ENCODE peak calls at places on chromosomes 3 and 15, in eight cellular contexts. O is adrenal gland, I is tibial nerve, J is RWPE1, P is colonic mucosa, U is ovary, X is psoas muscle, G is AG04450. N is an unnamed sample.

GRCh38 chr15:70247281-70247680 is 149.6 kb upstream of the TLE3 start:
- DNase-seq in O (peak), I (no peak), J (no peak), P (no peak), U (peak), X (no peak), G (no peak), N (no peak)

GRCh38 chr15:73981761-73982222 is 10.3 kb downstream of the STOML1 start:
- DNase-seq in O (no peak), I (no peak), J (no peak), P (no peak), U (no peak), X (no peak), G (no peak), N (no peak)

GRCh38 chr3:13828501-13828900 is 51.4 kb downstream of the WNT7A start:
- DNase-seq in O (no peak), I (no peak), J (no peak), P (no peak), U (no peak), X (peak), G (no peak), N (no peak)

GRCh38 chr3:138078096-138078495 is 37.3 kb downstream of the DZIP1L start:
- DNase-seq in O (no peak), I (no peak), J (peak), P (no peak), U (no peak), X (no peak), G (no peak), N (no peak)

GRCh38 chr3:12750658-12751071 is 8.4 kb downstream of the TMEM40 start:
- DNase-seq in O (no peak), I (no peak), J (no peak), P (no peak), U (no peak), X (no peak), G (no peak), N (no peak)

GRCh38 chr3:195916991-195917390 is 8.6 kb upstream of the TNK2 start:
- DNase-seq in O (no peak), I (no peak), J (no peak), P (no peak), U (no peak), X (peak), G (no peak), N (no peak)

GRCh38 chr3:15263926-15264325 is 57.9 kb downstream of the CAPN7 start:
- DNase-seq in O (peak), I (no peak), J (no peak), P (no peak), U (no peak), X (no peak), G (no peak), N (no peak)

GRCh38 chr3:194957743-194958240 is 272.1 kb downstream of the FAM43A start:
- DNase-seq in O (no peak), I (no peak), J (no peak), P (no peak), U (no peak), X (no peak), G (no peak), N (no peak)

GRCh38 chr3:33889394-33890039 is 91.1 kb downstream of the PDCD6IP start:
- DNase-seq in O (no peak), I (no peak), J (no peak), P (no peak), U (no peak), X (no peak), G (no peak), N (no peak)

GRCh38 chr15:38042707-38043445 is 108.4 kb downstream of the TMCO5A start:
- DNase-seq in O (peak), I (no peak), J (no peak), P (peak), U (peak), X (no peak), G (no peak), N (no peak)

GRCh38 chr15:62498711-62499110 is 333.6 kb upstream of the C2CD4B start:
- DNase-seq in O (no peak), I (no peak), J (no peak), P (no peak), U (no peak), X (no peak), G (no peak), N (no peak)

GRCh38 chr3:150252462-150252861 is 155.6 kb upstream of the TSC22D2 start:
- DNase-seq in O (no peak), I (no peak), J (no peak), P (no peak), U (no peak), X (no peak), G (no peak), N (no peak)

GRCh38 chr3:150870406-150870805 is 34.8 kb downstream of the MINDY4B start:
- DNase-seq in O (no peak), I (no peak), J (no peak), P (no peak), U (no peak), X (no peak), G (no peak), N (no peak)

GRCh38 chr15:51726302-51727073 is 11.0 kb downstream of the LYSMD2 start:
- DNase-seq in O (peak), I (no peak), J (peak), P (peak), U (peak), X (peak), G (peak), N (peak)

GRCh38 chr3:73774645-73775044 is 149.9 kb upstream of the PDZRN3 start:
- DNase-seq in O (no peak), I (no peak), J (no peak), P (no peak), U (no peak), X (no peak), G (no peak), N (no peak)

GRCh38 chr3:170410428-170411029 is 8.1 kb upstream of the CLDN11 start:
- DNase-seq in O (no peak), I (no peak), J (peak), P (no peak), U (no peak), X (no peak), G (no peak), N (no peak)

GRCh38 chr3:53342353-53342752 is 5.0 kb downstream of the DCP1A start:
- DNase-seq in O (peak), I (no peak), J (no peak), P (peak), U (no peak), X (no peak), G (no peak), N (no peak)

GRCh38 chr3:129983561-129983960 is 9.0 kb downstream of the TRH start:
- DNase-seq in O (no peak), I (no peak), J (no peak), P (no peak), U (no peak), X (no peak), G (no peak), N (no peak)

GRCh38 chr3:86949850-86950249 is 41.1 kb downstream of the VGLL3 start:
- DNase-seq in O (no peak), I (no peak), J (no peak), P (no peak), U (no peak), X (no peak), G (no peak), N (no peak)

GRCh38 chr15:38514601-38515000 is 50.0 kb downstream of the RASGRP1 start:
- DNase-seq in O (no peak), I (no peak), J (no peak), P (no peak), U (no peak), X (no peak), G (no peak), N (no peak)

GRCh38 chr3:56702487-56703315 is 19.6 kb upstream of the TASOR start:
- DNase-seq in O (peak), I (no peak), J (peak), P (peak), U (peak), X (no peak), G (peak), N (no peak)

GRCh38 chr3:191352014-191352413 is 21.7 kb upstream of the UTS2B start:
- DNase-seq in O (no peak), I (no peak), J (no peak), P (no peak), U (no peak), X (no peak), G (no peak), N (no peak)

GRCh38 chr15:42171795-42172194 is 15.4 kb upstream of the PLA2G4F start:
- DNase-seq in O (no peak), I (no peak), J (no peak), P (no peak), U (no peak), X (no peak), G (no peak), N (no peak)

GRCh38 chr3:29649815-29650547 is 369.1 kb downstream of the RBMS3 start:
- DNase-seq in O (peak), I (no peak), J (no peak), P (no peak), U (no peak), X (no peak), G (no peak), N (no peak)

GRCh38 chr3:37907906-37908305 is 46.2 kb downstream of the CTDSPL start:
- DNase-seq in O (no peak), I (no peak), J (no peak), P (no peak), U (no peak), X (no peak), G (no peak), N (no peak)

GRCh38 chr15:35166730-35167359 is 81.8 kb upstream of the NANOGP8 start:
- DNase-seq in O (no peak), I (no peak), J (no peak), P (no peak), U (no peak), X (no peak), G (no peak), N (no peak)

GRCh38 chr15:79283252-79284048 is 928 bp downstream of the ANKRD34C start:
- DNase-seq in O (peak), I (no peak), J (peak), P (no peak), U (no peak), X (peak), G (no peak), N (peak)

GRCh38 chr3:137079572-137079971 is 121.8 kb downstream of the IL20RB start:
- DNase-seq in O (no peak), I (no peak), J (no peak), P (no peak), U (no peak), X (no peak), G (no peak), N (no peak)

GRCh38 chr3:185976977-185977678 is 39.3 kb upstream of the TRA2B start:
- DNase-seq in O (peak), I (peak), J (peak), P (peak), U (peak), X (peak), G (peak), N (peak)

GRCh38 chr3:192611411-192611810 is 115.9 kb downstream of the FGF12 start:
- DNase-seq in O (no peak), I (no peak), J (no peak), P (no peak), U (no peak), X (no peak), G (no peak), N (no peak)

GRCh38 chr15:68636256-68636655 is 57.5 kb downstream of the CORO2B start:
- DNase-seq in O (no peak), I (no peak), J (no peak), P (no peak), U (no peak), X (no peak), G (no peak), N (no peak)

GRCh38 chr3:151732861-151733260 is 866 bp upstream of the AADACL2 start:
- DNase-seq in O (no peak), I (no peak), J (no peak), P (no peak), U (no peak), X (no peak), G (no peak), N (no peak)

GRCh38 chr3:13016083-13016725 is 57.0 kb downstream of the IQSEC1 start:
- DNase-seq in O (peak), I (no peak), J (no peak), P (peak), U (no peak), X (peak), G (no peak), N (peak)

GRCh38 chr3:56725175-56725574 is 42.1 kb upstream of the TASOR start:
- DNase-seq in O (no peak), I (no peak), J (no peak), P (no peak), U (no peak), X (no peak), G (no peak), N (peak)

GRCh38 chr3:25489858-25490591 is 62.0 kb downstream of the RARB start:
- DNase-seq in O (no peak), I (no peak), J (no peak), P (no peak), U (no peak), X (no peak), G (no peak), N (no peak)
- H3K27ac ChIP-seq in O (no peak), I (no peak), J (no peak), P (no peak), U (no peak), X (no peak), G (no peak), N (no peak)

GRCh38 chr3:197547618-197548017 is 8.2 kb downstream of the BDH1 start:
- DNase-seq in O (no peak), I (no peak), J (no peak), P (peak), U (no peak), X (no peak), G (no peak), N (no peak)
- TF ChIP-seq CTCF in O (no peak), I (no peak), J (no peak), P (no peak), U (no peak), X (no peak), G (no peak), N (no peak)

GRCh38 chr3:173397161-173398110 is at the start of gene NLGN1:
- DNase-seq in O (peak), I (peak), J (peak), P (peak), U (peak), X (peak), G (peak), N (no peak)

GRCh38 chr3:173396191-173397041 is 1.1 kb upstream of the NLGN1 start:
- DNase-seq in O (no peak), I (no peak), J (peak), P (peak), U (peak), X (no peak), G (no peak), N (no peak)

GRCh38 chr3:173395412-173396181 is 1.9 kb upstream of the NLGN1 start:
- DNase-seq in O (peak), I (peak), J (peak), P (peak), U (peak), X (peak), G (peak), N (peak)

GRCh38 chr3:173398111-173398479 is 551 bp downstream of the NLGN1 start:
- DNase-seq in O (no peak), I (no peak), J (no peak), P (no peak), U (no peak), X (no peak), G (no peak), N (no peak)

DNA sequence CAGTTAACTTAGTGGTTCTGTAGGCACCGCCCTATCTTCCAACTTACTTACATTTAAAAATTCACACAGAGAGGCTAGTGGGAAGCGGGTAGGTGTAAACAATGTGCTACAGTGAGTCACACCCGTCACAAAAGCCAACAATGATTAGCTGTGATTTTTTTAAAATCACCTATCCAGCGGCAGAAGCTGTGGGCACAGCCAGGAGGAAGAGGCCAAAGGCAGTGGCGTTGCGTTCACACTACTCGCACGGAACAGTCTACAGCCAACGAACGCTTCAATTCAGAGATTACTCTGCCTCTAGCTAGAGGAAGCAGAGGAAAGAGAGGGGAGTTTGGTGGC is 2.5 kb upstream of the NLGN1 start:
- DNase-seq in O (no peak), I (no peak), J (peak), P (no peak), U (no peak), X (no peak), G (no peak), N (no peak)
- H3K27ac ChIP-seq in O (no peak), I (peak), J (peak), P (peak), U (peak), X (peak), G (no peak), N (no peak)

DNA sequence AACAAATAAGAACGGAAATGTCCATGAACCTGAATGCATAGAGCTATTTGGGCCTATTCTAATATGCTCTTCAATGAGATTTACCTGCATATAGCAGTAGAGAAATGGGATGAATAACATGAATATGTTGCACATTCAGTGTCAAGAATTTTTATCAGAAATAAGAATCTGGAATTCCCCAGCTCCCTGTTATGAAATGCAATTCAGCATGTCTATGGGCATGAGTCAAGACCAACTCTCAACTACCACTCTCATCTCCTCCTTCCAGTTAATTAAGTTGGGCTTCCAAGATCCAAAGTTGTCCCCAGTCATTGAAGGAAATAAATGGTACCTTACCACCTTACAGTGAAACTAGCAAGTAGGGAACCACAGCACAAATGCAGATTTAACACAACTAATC is 133.7 kb upstream of the ALCAM start:
- DNase-seq in O (no peak), I (no peak), J (no peak), P (no peak), U (no peak), X (no peak), G (no peak), N (no peak)
- TF ChIP-seq CTCF in O (no peak), I (no peak), J (no peak), P (no peak), U (no peak), X (no peak), G (no peak), N (no peak)

GRCh38 chr3:72018339-72018984 is 233.5 kb upstream of the PROK2 start:
- DNase-seq in O (no peak), I (no peak), J (no peak), P (no peak), U (no peak), X (no peak), G (no peak), N (no peak)
- H3K27ac ChIP-seq in O (no peak), I (no peak), J (no peak), P (no peak), U (no peak), X (no peak), G (no peak), N (no peak)

GRCh38 chr3:110456438-110457138 is 615.0 kb upstream of the NECTIN3 start:
- DNase-seq in O (no peak), I (no peak), J (no peak), P (no peak), U (no peak), X (no peak), G (no peak), N (no peak)
- TF ChIP-seq CTCF in O (no peak), I (no peak), J (no peak), P (no peak), U (no peak), X (no peak), G (no peak), N (no peak)

GRCh38 chr15:72227720-72228119 is 3.3 kb downstream of the PKM start:
- DNase-seq in O (no peak), I (no peak), J (no peak), P (no peak), U (no peak), X (no peak), G (no peak), N (no peak)

GRCh38 chr15:72217216-72217615 is 13.8 kb downstream of the PKM start:
- DNase-seq in O (no peak), I (no peak), J (no peak), P (no peak), U (no peak), X (no peak), G (no peak), N (no peak)

GRCh38 chr15:72220678-72221077 is 10.3 kb downstream of the PKM start:
- DNase-seq in O (no peak), I (no peak), J (no peak), P (no peak), U (no peak), X (no peak), G (no peak), N (no peak)

GRCh38 chr15:72227192-72227586 is 3.8 kb downstream of the PKM start:
- DNase-seq in O (peak), I (no peak), J (peak), P (peak), U (no peak), X (peak), G (no peak), N (no peak)

DNA sequence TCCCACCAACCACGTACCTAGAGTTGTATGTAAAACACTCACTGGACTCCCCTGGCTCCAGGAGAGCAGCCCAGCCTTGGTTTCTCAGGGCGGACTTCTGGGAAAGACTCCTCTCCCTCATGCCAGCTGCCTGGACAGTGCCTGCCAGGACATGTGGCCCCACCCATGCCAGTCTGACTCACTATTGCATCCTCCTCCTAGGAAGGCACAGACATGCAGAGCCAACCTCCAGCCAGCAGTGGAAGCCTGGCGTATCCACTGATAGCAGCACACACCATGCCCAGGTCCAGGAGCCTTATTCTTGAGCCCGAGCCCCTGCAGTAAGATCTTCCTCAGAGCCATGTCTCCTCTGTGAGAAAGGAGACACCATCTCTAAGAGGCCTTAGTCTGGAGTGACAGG is 8.6 kb downstream of the PKM start:
- DNase-seq in O (peak), I (no peak), J (peak), P (no peak), U (no peak), X (peak), G (no peak), N (no peak)
- H3K27ac ChIP-seq in O (no peak), I (peak), J (peak), P (no peak), U (no peak), X (peak), G (peak), N (no peak)

GRCh38 chr3:51977449-51978142 is 2.7 kb downstream of the ABHD14A start:
- DNase-seq in O (no peak), I (no peak), J (no peak), P (no peak), U (no peak), X (no peak), G (no peak), N (no peak)

GRCh38 chr3:51974277-51974962 is 444 bp upstream of the ABHD14A start:
- DNase-seq in O (peak), I (no peak), J (no peak), P (peak), U (peak), X (peak), G (no peak), N (no peak)

GRCh38 chr3:51974963-51975856 is at the start of gene ABHD14A:
- DNase-seq in O (peak), I (no peak), J (peak), P (peak), U (peak), X (peak), G (no peak), N (peak)

GRCh38 chr3:51978143-51978502 is 3.3 kb downstream of the ABHD14A start:
- DNase-seq in O (no peak), I (no peak), J (no peak), P (no peak), U (no peak), X (no peak), G (no peak), N (no peak)

DNA sequence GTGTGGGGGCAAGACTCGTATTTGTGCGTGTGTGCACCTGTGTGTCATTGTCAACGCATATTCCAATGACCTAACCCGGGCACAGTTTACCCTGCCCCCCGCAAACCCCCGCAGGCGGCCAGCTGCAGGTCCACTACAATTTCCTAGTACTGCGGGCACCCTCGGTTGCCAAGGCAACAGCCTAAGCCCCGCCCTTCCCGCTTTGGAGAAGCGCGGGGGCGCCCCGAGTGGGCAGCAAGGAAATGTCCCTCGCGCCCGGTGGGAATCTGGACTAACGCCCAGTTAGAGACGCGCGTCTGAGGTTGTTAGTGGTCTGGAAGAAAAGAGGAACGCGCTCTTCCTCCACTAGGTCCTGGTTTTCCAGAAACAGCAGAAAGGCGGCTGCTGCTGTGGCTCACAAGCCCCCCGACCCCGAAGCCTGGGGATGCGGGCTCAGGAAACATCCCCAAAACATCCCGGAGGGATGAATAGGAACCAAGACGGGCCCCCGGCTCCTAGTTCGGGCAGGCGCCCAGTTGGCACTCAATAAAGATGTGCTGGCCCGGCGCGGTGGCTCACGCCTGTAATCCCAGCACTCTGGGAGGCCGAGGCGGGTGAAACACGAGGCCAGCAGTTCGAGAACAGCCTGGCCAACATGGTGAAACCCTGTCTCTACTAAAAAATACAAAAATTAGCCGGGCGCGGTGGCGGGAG is 1.1 kb downstream of the ABHD14A start:
- DNase-seq in O (peak), I (peak), J (no peak), P (peak), U (peak), X (peak), G (no peak), N (peak)
- TF ChIP-seq CTCF in O (no peak), I (peak), J (no peak), P (no peak), U (peak), X (no peak), G (peak), N (no peak)